ENCODE peak calls at places on chromosomes 12 and 14, in eight cellular contexts. One of them, this sample, is unnamed.

GRCh38 chr14:26330982-26331381 is 266.9 kb downstream of the NOVA1 start:
- DNase-seq in mammary epithelial cell: no peak
- DNase-seq in psoas muscle: no peak
- DNase-seq in foreskin keratinocyte: no peak
- DNase-seq in Calu3: no peak
- DNase-seq in neural crest cell: no peak
- DNase-seq in neural progenitor cell: no peak
- DNase-seq in retinal pigment epithelial cell: no peak
- DNase-seq in this sample: no peak

GRCh38 chr12:109518820-109519665 is 41.6 kb downstream of the UBE3B start:
- DNase-seq in mammary epithelial cell: peak; percentile 31
- DNase-seq in psoas muscle: peak; percentile 74
- DNase-seq in foreskin keratinocyte: no peak
- DNase-seq in Calu3: peak; percentile 64
- DNase-seq in neural crest cell: peak; percentile 79
- DNase-seq in neural progenitor cell: peak; percentile 73
- DNase-seq in retinal pigment epithelial cell: peak; percentile 46
- DNase-seq in this sample: peak; percentile 55

GRCh38 chr12:13959131-13959734 is 22.2 kb downstream of the GRIN2B start:
- DNase-seq in mammary epithelial cell: no peak
- DNase-seq in psoas muscle: no peak
- DNase-seq in foreskin keratinocyte: no peak
- DNase-seq in Calu3: no peak
- DNase-seq in neural crest cell: no peak
- DNase-seq in neural progenitor cell: no peak
- DNase-seq in retinal pigment epithelial cell: no peak
- DNase-seq in this sample: no peak

GRCh38 chr12:12736759-12737676 is 19.9 kb downstream of the CDKN1B start:
- DNase-seq in mammary epithelial cell: peak; percentile 27
- DNase-seq in psoas muscle: no peak
- DNase-seq in foreskin keratinocyte: no peak
- DNase-seq in Calu3: no peak
- DNase-seq in neural crest cell: no peak
- DNase-seq in neural progenitor cell: peak; percentile 32
- DNase-seq in retinal pigment epithelial cell: no peak
- DNase-seq in this sample: no peak

GRCh38 chr12:69254046-69254445 is 14.7 kb downstream of the CPSF6 start:
- DNase-seq in mammary epithelial cell: peak; percentile 21
- DNase-seq in psoas muscle: no peak
- DNase-seq in foreskin keratinocyte: no peak
- DNase-seq in Calu3: no peak
- DNase-seq in neural crest cell: no peak
- DNase-seq in neural progenitor cell: peak; percentile 51
- DNase-seq in retinal pigment epithelial cell: no peak
- DNase-seq in this sample: no peak

GRCh38 chr12:67590122-67590795 is 58.3 kb upstream of the DYRK2 start:
- DNase-seq in mammary epithelial cell: peak; percentile 11
- DNase-seq in psoas muscle: no peak
- DNase-seq in foreskin keratinocyte: no peak
- DNase-seq in Calu3: no peak
- DNase-seq in neural crest cell: no peak
- DNase-seq in neural progenitor cell: no peak
- DNase-seq in retinal pigment epithelial cell: no peak
- DNase-seq in this sample: no peak

GRCh38 chr12:386651-387050 is 2.5 kb downstream of the KDM5A start:
- DNase-seq in mammary epithelial cell: peak; percentile 57
- DNase-seq in psoas muscle: no peak
- DNase-seq in foreskin keratinocyte: no peak
- DNase-seq in Calu3: no peak
- DNase-seq in neural crest cell: no peak
- DNase-seq in neural progenitor cell: no peak
- DNase-seq in retinal pigment epithelial cell: no peak
- DNase-seq in this sample: no peak

GRCh38 chr12:121334513-121335343 is 17.5 kb downstream of the ANAPC5 start:
- DNase-seq in mammary epithelial cell: peak; percentile 56
- DNase-seq in psoas muscle: no peak
- DNase-seq in foreskin keratinocyte: peak; percentile 28
- DNase-seq in Calu3: peak; percentile 37
- DNase-seq in neural crest cell: no peak
- DNase-seq in neural progenitor cell: peak; percentile 72
- DNase-seq in retinal pigment epithelial cell: peak; percentile 29
- DNase-seq in this sample: peak; percentile 46

GRCh38 chr12:108629156-108629555 is 4.5 kb downstream of the SELPLG start:
- DNase-seq in mammary epithelial cell: no peak
- DNase-seq in psoas muscle: no peak
- DNase-seq in foreskin keratinocyte: no peak
- DNase-seq in Calu3: no peak
- DNase-seq in neural crest cell: no peak
- DNase-seq in neural progenitor cell: no peak
- DNase-seq in retinal pigment epithelial cell: no peak
- DNase-seq in this sample: no peak

GRCh38 chr14:65478596-65478995 is 66.1 kb downstream of the FUT8 start:
- DNase-seq in mammary epithelial cell: peak; percentile 70
- DNase-seq in psoas muscle: no peak
- DNase-seq in foreskin keratinocyte: peak; percentile 58
- DNase-seq in Calu3: no peak
- DNase-seq in neural crest cell: no peak
- DNase-seq in neural progenitor cell: peak; percentile 36
- DNase-seq in retinal pigment epithelial cell: peak; percentile 7
- DNase-seq in this sample: no peak

GRCh38 chr12:51293693-51294092 is 23.5 kb upstream of the SMAGP start:
- DNase-seq in mammary epithelial cell: peak; percentile 17
- DNase-seq in psoas muscle: no peak
- DNase-seq in foreskin keratinocyte: no peak
- DNase-seq in Calu3: no peak
- DNase-seq in neural crest cell: no peak
- DNase-seq in neural progenitor cell: no peak
- DNase-seq in retinal pigment epithelial cell: no peak
- DNase-seq in this sample: no peak

GRCh38 chr14:59776468-59776867 is 94.1 kb downstream of the RTN1 start:
- DNase-seq in mammary epithelial cell: no peak
- DNase-seq in psoas muscle: no peak
- DNase-seq in foreskin keratinocyte: no peak
- DNase-seq in Calu3: no peak
- DNase-seq in neural crest cell: no peak
- DNase-seq in neural progenitor cell: no peak
- DNase-seq in retinal pigment epithelial cell: no peak
- DNase-seq in this sample: no peak

GRCh38 chr12:45730842-45731336 is 1.4 kb downstream of the ARID2 start:
- DNase-seq in mammary epithelial cell: peak; percentile 33
- DNase-seq in psoas muscle: no peak
- DNase-seq in foreskin keratinocyte: no peak
- DNase-seq in Calu3: no peak
- DNase-seq in neural crest cell: no peak
- DNase-seq in neural progenitor cell: no peak
- DNase-seq in retinal pigment epithelial cell: no peak
- DNase-seq in this sample: no peak

GRCh38 chr14:101072531-101072930 is 169.0 kb upstream of the RTL1 start:
- DNase-seq in mammary epithelial cell: no peak
- DNase-seq in psoas muscle: no peak
- DNase-seq in foreskin keratinocyte: no peak
- DNase-seq in Calu3: no peak
- DNase-seq in neural crest cell: no peak
- DNase-seq in neural progenitor cell: no peak
- DNase-seq in retinal pigment epithelial cell: no peak
- DNase-seq in this sample: no peak

GRCh38 chr12:51826881-51827280 is 21.6 kb downstream of the FIGNL2 start:
- DNase-seq in mammary epithelial cell: no peak
- DNase-seq in psoas muscle: no peak
- DNase-seq in foreskin keratinocyte: no peak
- DNase-seq in Calu3: no peak
- DNase-seq in neural crest cell: no peak
- DNase-seq in neural progenitor cell: no peak
- DNase-seq in retinal pigment epithelial cell: no peak
- DNase-seq in this sample: no peak

GRCh38 chr12:62739266-62739831 is 195.6 kb downstream of the PPM1H start:
- DNase-seq in mammary epithelial cell: no peak
- DNase-seq in psoas muscle: no peak
- DNase-seq in foreskin keratinocyte: no peak
- DNase-seq in Calu3: no peak
- DNase-seq in neural crest cell: no peak
- DNase-seq in neural progenitor cell: no peak
- DNase-seq in retinal pigment epithelial cell: no peak
- DNase-seq in this sample: no peak

GRCh38 chr12:106274012-106274411 is 26.2 kb upstream of the CKAP4 start:
- DNase-seq in mammary epithelial cell: no peak
- DNase-seq in psoas muscle: no peak
- DNase-seq in foreskin keratinocyte: no peak
- DNase-seq in Calu3: no peak
- DNase-seq in neural crest cell: no peak
- DNase-seq in neural progenitor cell: no peak
- DNase-seq in retinal pigment epithelial cell: no peak
- DNase-seq in this sample: no peak

DNA sequence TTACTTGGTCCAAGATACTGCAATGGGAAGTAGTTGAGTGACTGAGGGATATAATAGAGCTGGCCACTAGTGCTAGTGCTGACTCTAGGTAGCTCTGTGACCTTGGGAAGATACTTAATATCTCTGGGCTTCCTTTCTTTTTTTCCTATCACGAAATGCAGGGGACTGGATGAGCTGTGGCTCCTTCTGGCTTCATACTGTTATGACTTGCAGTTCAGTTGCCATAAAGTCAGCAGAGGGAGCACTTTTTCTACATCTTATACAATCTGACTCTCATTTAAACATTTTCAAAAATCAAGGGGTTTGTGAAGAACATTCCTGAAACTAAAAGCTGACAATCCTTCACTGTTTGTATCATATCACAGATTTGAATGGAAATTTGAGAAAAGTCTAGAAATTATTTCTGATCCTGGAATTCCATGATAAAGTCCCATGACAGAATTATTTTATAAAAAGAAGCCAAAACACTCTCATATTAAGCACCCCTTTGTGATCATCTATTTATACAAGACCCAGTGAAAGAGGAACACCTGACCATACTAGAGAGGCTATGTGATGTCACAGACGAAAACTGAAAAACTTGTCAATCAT is 5.4 kb downstream of the BHLHE41 start:
- DNase-seq in mammary epithelial cell: peak; percentile 68
- DNase-seq in psoas muscle: no peak
- DNase-seq in foreskin keratinocyte: no peak
- DNase-seq in Calu3: peak; percentile 31
- DNase-seq in neural crest cell: no peak
- DNase-seq in neural progenitor cell: peak; percentile 51
- DNase-seq in retinal pigment epithelial cell: no peak
- DNase-seq in this sample: no peak
- TF ChIP-seq CTCF in mammary epithelial cell: peak; percentile 62
- TF ChIP-seq CTCF in psoas muscle: peak; percentile 52
- TF ChIP-seq CTCF in foreskin keratinocyte: peak; percentile 78
- TF ChIP-seq CTCF in Calu3: peak; percentile 35
- TF ChIP-seq CTCF in neural crest cell: peak; percentile 81
- TF ChIP-seq CTCF in neural progenitor cell: peak; percentile 60
- TF ChIP-seq CTCF in retinal pigment epithelial cell: peak; percentile 59
- TF ChIP-seq CTCF in this sample: peak; percentile 55

GRCh38 chr12:2054091-2055018 is 1.6 kb downstream of the CACNA1C start:
- DNase-seq in mammary epithelial cell: no peak
- DNase-seq in psoas muscle: no peak
- DNase-seq in foreskin keratinocyte: no peak
- DNase-seq in Calu3: no peak
- DNase-seq in neural crest cell: no peak
- DNase-seq in neural progenitor cell: peak; percentile 11
- DNase-seq in retinal pigment epithelial cell: no peak
- DNase-seq in this sample: no peak

GRCh38 chr12:2057793-2058408 is 5.1 kb downstream of the CACNA1C start:
- DNase-seq in mammary epithelial cell: no peak
- DNase-seq in psoas muscle: no peak
- DNase-seq in foreskin keratinocyte: no peak
- DNase-seq in Calu3: no peak
- DNase-seq in neural crest cell: no peak
- DNase-seq in neural progenitor cell: no peak
- DNase-seq in retinal pigment epithelial cell: no peak
- DNase-seq in this sample: no peak

GRCh38 chr12:2058837-2059236 is 6.0 kb downstream of the CACNA1C start:
- DNase-seq in mammary epithelial cell: no peak
- DNase-seq in psoas muscle: no peak
- DNase-seq in foreskin keratinocyte: no peak
- DNase-seq in Calu3: no peak
- DNase-seq in neural crest cell: no peak
- DNase-seq in neural progenitor cell: peak; percentile 15
- DNase-seq in retinal pigment epithelial cell: no peak
- DNase-seq in this sample: no peak

GRCh38 chr12:2053675-2054070 is 886 bp downstream of the CACNA1C start:
- DNase-seq in mammary epithelial cell: no peak
- DNase-seq in psoas muscle: peak; percentile 58
- DNase-seq in foreskin keratinocyte: no peak
- DNase-seq in Calu3: no peak
- DNase-seq in neural crest cell: no peak
- DNase-seq in neural progenitor cell: peak; percentile 71
- DNase-seq in retinal pigment epithelial cell: no peak
- DNase-seq in this sample: no peak

GRCh38 chr12:2057041-2057792 is 4.4 kb downstream of the CACNA1C start:
- DNase-seq in mammary epithelial cell: peak; percentile 14
- DNase-seq in psoas muscle: peak; percentile 77
- DNase-seq in foreskin keratinocyte: no peak
- DNase-seq in Calu3: peak; percentile 56
- DNase-seq in neural crest cell: peak; percentile 76
- DNase-seq in neural progenitor cell: peak; percentile 93
- DNase-seq in retinal pigment epithelial cell: peak; percentile 2
- DNase-seq in this sample: peak; percentile 54
- TF ChIP-seq CTCF in mammary epithelial cell: peak; percentile 86
- TF ChIP-seq CTCF in psoas muscle: peak; percentile 64
- TF ChIP-seq CTCF in foreskin keratinocyte: peak; percentile 68
- TF ChIP-seq CTCF in Calu3: no peak
- TF ChIP-seq CTCF in neural crest cell: peak; percentile 89
- TF ChIP-seq CTCF in neural progenitor cell: peak; percentile 96
- TF ChIP-seq CTCF in retinal pigment epithelial cell: peak; percentile 81
- TF ChIP-seq CTCF in this sample: peak; percentile 94

DNA sequence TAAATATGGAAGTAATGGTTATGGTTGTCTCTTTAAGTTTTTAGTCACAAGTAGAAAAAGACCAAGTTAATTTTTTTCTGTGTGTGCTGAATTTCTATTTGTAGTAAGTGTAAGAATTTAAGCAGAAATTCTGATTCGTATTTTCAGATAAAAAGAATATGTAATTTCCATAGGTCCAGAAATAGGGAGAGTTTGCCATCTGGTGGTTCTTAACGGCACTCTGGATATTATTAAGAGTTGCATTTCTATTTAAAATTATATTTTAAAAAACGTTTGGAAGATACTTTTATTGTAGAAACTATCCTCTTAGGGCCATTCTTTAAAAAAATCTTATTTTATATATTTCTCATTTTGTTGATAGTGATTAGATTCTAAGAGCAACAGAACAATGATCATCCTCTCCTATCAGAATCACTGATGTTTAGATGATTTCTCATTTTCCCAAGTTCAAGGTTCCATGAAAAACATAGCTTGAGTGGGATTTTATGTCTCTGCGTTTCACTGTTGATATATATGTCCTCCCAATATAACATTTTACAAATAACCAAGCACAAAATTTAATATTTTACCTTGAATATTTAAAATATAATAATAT is 88.3 kb downstream of the LRRK2 start:
- DNase-seq in mammary epithelial cell: no peak
- DNase-seq in psoas muscle: no peak
- DNase-seq in foreskin keratinocyte: no peak
- DNase-seq in Calu3: peak; percentile 1
- DNase-seq in neural crest cell: no peak
- DNase-seq in neural progenitor cell: no peak
- DNase-seq in retinal pigment epithelial cell: no peak
- DNase-seq in this sample: no peak
- TF ChIP-seq CTCF in mammary epithelial cell: peak; percentile 66
- TF ChIP-seq CTCF in psoas muscle: peak; percentile 34
- TF ChIP-seq CTCF in foreskin keratinocyte: peak; percentile 84
- TF ChIP-seq CTCF in Calu3: peak; percentile 11
- TF ChIP-seq CTCF in neural crest cell: peak; percentile 76
- TF ChIP-seq CTCF in neural progenitor cell: peak; percentile 51
- TF ChIP-seq CTCF in retinal pigment epithelial cell: peak; percentile 59
- TF ChIP-seq CTCF in this sample: peak; percentile 31

GRCh38 chr14:74459289-74459946 is 33.4 kb upstream of the SYNDIG1L start:
- DNase-seq in mammary epithelial cell: peak; percentile 37
- DNase-seq in psoas muscle: no peak
- DNase-seq in foreskin keratinocyte: peak; percentile 8
- DNase-seq in Calu3: peak; percentile 64
- DNase-seq in neural crest cell: peak; percentile 43
- DNase-seq in neural progenitor cell: peak; percentile 71
- DNase-seq in retinal pigment epithelial cell: peak; percentile 7
- DNase-seq in this sample: no peak
- TF ChIP-seq CTCF in mammary epithelial cell: peak; percentile 79
- TF ChIP-seq CTCF in psoas muscle: peak; percentile 57
- TF ChIP-seq CTCF in foreskin keratinocyte: peak; percentile 75
- TF ChIP-seq CTCF in Calu3: no peak
- TF ChIP-seq CTCF in neural crest cell: peak; percentile 57
- TF ChIP-seq CTCF in neural progenitor cell: peak; percentile 65
- TF ChIP-seq CTCF in retinal pigment epithelial cell: peak; percentile 86
- TF ChIP-seq CTCF in this sample: peak; percentile 44